ENCODE peak calls at places on chromosome 20, in four cellular contexts. W is stimulated activated CD4-positive, alpha-beta T cell treated with anti-CD3 and anti-CD28 coated beads, Interleukin-1b, Interleukin-23, amount 100 ng/mL, for 48 hours; A is activated CD4-positive, alpha-beta T cell treated with anti-CD3 and anti-CD28 coated beads, Interleukin-2, amount 10 ng/mL, durations not matched to agents 7 days and 5 days; U is SW 1271. X is an unnamed sample.

GRCh38 chr20:461254-462198 is 807 bp downstream of the TBC1D20 start:
- DNase-seq in W (peak), U (peak), A (peak), X (peak)

GRCh38 chr20:25065044-25065624 is 7.2 kb upstream of the ACSS1 start:
- DNase-seq in A (no peak), W (no peak), U (no peak), X (peak)

GRCh38 chr20:62977613-62978558 is 25.4 kb downstream of the SLC17A9 start:
- DNase-seq in U (peak), A (peak), W (peak), X (no peak)

GRCh38 chr20:36975085-36975829 is 23.7 kb upstream of the SAMHD1 start:
- DNase-seq in W (no peak), A (peak), U (no peak), X (no peak)

GRCh38 chr20:4375881-4376280 is 345.8 kb upstream of the PRND start:
- DNase-seq in U (no peak), A (no peak), W (no peak), X (peak)

GRCh38 chr20:35339007-35339406 is 46.8 kb upstream of the FAM83C start:
- DNase-seq in A (no peak), U (no peak), W (no peak), X (no peak)

GRCh38 chr20:40540163-40540562 is 148.9 kb downstream of the MAFB start:
- DNase-seq in A (no peak), W (no peak), U (no peak), X (no peak)

GRCh38 chr20:61285152-61285645 is 33.1 kb downstream of the CDH4 start:
- DNase-seq in W (no peak), A (no peak), U (no peak), X (no peak)

GRCh38 chr20:36065427-36065998 is 89.0 kb upstream of the EPB41L1 start:
- DNase-seq in U (no peak), W (no peak), A (no peak), X (no peak)

GRCh38 chr20:50346372-50347347 is 156.0 kb downstream of the CEBPB start:
- DNase-seq in W (no peak), A (peak), U (no peak), X (peak)

GRCh38 chr20:49028684-49029083 is 17.4 kb upstream of the CSE1L start:
- DNase-seq in U (no peak), W (no peak), A (no peak), X (no peak)

GRCh38 chr20:358891-359555 is 12.1 kb downstream of the NRSN2 start:
- DNase-seq in U (no peak), A (no peak), W (no peak), X (peak)

GRCh38 chr20:37615507-37616425 is 78.1 kb upstream of the CTNNBL1 start:
- DNase-seq in U (no peak), W (peak), A (no peak), X (no peak)

GRCh38 chr20:35277531-35278395 is at the start of gene MMP24OS:
- DNase-seq in A (peak), U (peak), W (peak), X (peak)

GRCh38 chr20:57658447-57659130 is 38.4 kb upstream of the ZBP1 start:
- DNase-seq in W (no peak), U (no peak), A (no peak), X (no peak)

GRCh38 chr20:860891-861290 is 27.4 kb downstream of the FAM110A start:
- DNase-seq in U (no peak), W (no peak), A (no peak), X (no peak)

GRCh38 chr20:45368221-45368980 is 5.4 kb downstream of the SYS1 start:
- DNase-seq in W (no peak), U (no peak), A (peak), X (no peak)

GRCh38 chr20:41476013-41476441 is 109.4 kb upstream of the EMILIN3 start:
- DNase-seq in U (no peak), A (no peak), W (no peak), X (no peak)

GRCh38 chr20:51731771-51732453 is 36.3 kb downstream of the ATP9A start:
- DNase-seq in W (no peak), U (no peak), A (no peak), X (no peak)

GRCh38 chr20:23503649-23504048 is 12.7 kb downstream of the CST8 start:
- DNase-seq in U (no peak), W (no peak), A (no peak), X (no peak)

GRCh38 chr20:22437354-22437753 is 147.0 kb downstream of the FOXA2 start:
- DNase-seq in U (no peak), W (no peak), A (no peak), X (no peak)

GRCh38 chr20:45322952-45323383 is 14.9 kb upstream of the MATN4 start:
- DNase-seq in U (no peak), A (no peak), W (no peak), X (no peak)

X was measured in posterior cingulate gyrus.